ENCODE peak calls at places on chromosomes 16 and 17, in seven cellular contexts. D, Z, W, H, I, B and L are unnamed samples.

GRCh38 chr16:67030221-67030962 is 1.4 kb downstream of the CBFB start:
- DNase-seq in Z (no peak), B (no peak), I (no peak), D (no peak), W (no peak), H (no peak), L (no peak)

GRCh38 chr17:74592087-74592990 is at the start of gene CD300LD:
- DNase-seq in I (no peak), W (no peak), B (no peak), D (no peak), H (no peak), Z (no peak), L (no peak)

GRCh38 chr16:29943846-29944669 is 17.8 kb upstream of the TMEM219 start:
- DNase-seq in H (no peak), W (peak; percentile 98), B (peak; percentile 98), D (peak; percentile 98), I (peak; percentile 41), Z (no peak), L (peak; percentile 98)

GRCh38 chr17:56978441-56979090 is 635 bp downstream of the SCPEP1 start:
- DNase-seq in D (no peak), B (no peak), Z (peak; percentile 47), I (no peak), H (no peak), W (no peak), L (no peak)

GRCh38 chr17:81386646-81387234 is 8.5 kb upstream of the BAHCC1 start:
- DNase-seq in D (no peak), B (no peak), Z (no peak), I (peak; percentile 56), H (no peak), W (no peak), L (no peak)

GRCh38 chr17:60502145-60502544 is 23.9 kb downstream of the APPBP2 start:
- DNase-seq in I (no peak), D (no peak), H (no peak), Z (no peak), B (no peak), W (no peak), L (no peak)

GRCh38 chr17:81228420-81228819 is 5.7 kb upstream of the CEP131 start:
- DNase-seq in H (no peak), I (no peak), W (no peak), Z (peak; percentile 57), D (no peak), B (no peak), L (no peak)

GRCh38 chr17:77882481-77883212 is 75.9 kb upstream of the TNRC6C start:
- DNase-seq in D (no peak), H (peak; percentile 97), I (peak; percentile 44), Z (peak; percentile 79), W (no peak), B (no peak), L (no peak)

GRCh38 chr16:68238029-68238345 is 2.1 kb upstream of the ESRP2 start:
- DNase-seq in B (no peak), H (no peak), W (no peak), I (no peak), Z (no peak), D (no peak), L (no peak)

GRCh38 chr17:35778641-35779196 is 16.7 kb downstream of the MMP28 start:
- DNase-seq in B (no peak), I (no peak), Z (no peak), H (no peak), W (no peak), D (no peak), L (no peak)